ENCODE peak calls at places on chromosomes 6 and 20, in six cellular contexts. T, Z, D, N, S and H are unnamed samples.

GRCh38 chr6:127030841-127031240 is 87.6 kb upstream of the RSPO3 start:
- DNase-seq in T (no peak), Z (no peak), D (no peak), N (no peak), S (no peak), H (no peak)

GRCh38 chr6:160972111-160972510 is 19.5 kb upstream of the MAP3K4 start:
- DNase-seq in Z (no peak), N (no peak), T (no peak), S (peak; percentile 97), D (no peak), H (no peak)

GRCh38 chr6:143183735-143184134 is 123.0 kb downstream of the AIG1 start:
- DNase-seq in N (no peak), T (no peak), Z (no peak), S (no peak), D (peak; percentile 24), H (no peak)

GRCh38 chr6:114096553-114097172 is 125.7 kb upstream of the HDAC2 start:
- DNase-seq in T (no peak), Z (no peak), D (peak; percentile 56), N (peak; percentile 77), S (peak; percentile 28), H (no peak)

GRCh38 chr6:166996406-166996805 is 2.8 kb upstream of the CEP43 start:
- DNase-seq in N (no peak), T (no peak), S (peak; percentile 82), D (no peak), Z (no peak), H (no peak)

GRCh38 chr6:139050770-139051313 is 22.3 kb downstream of the ABRACL start:
- DNase-seq in S (no peak), T (no peak), D (no peak), N (no peak), Z (no peak), H (no peak)

GRCh38 chr6:28876702-28877101 is 47.1 kb downstream of the TRIM27 start:
- DNase-seq in Z (no peak), T (no peak), D (no peak), N (no peak), S (no peak), H (no peak)

GRCh38 chr20:44990425-44990824 is 24.1 kb downstream of the STK4 start:
- DNase-seq in S (no peak), T (no peak), Z (no peak), N (no peak), D (no peak), H (no peak)

GRCh38 chr6:138063726-138064125 is 43.5 kb downstream of the PERP start:
- DNase-seq in Z (no peak), D (no peak), N (no peak), T (no peak), S (no peak), H (no peak)

GRCh38 chr6:112325449-112325848 is 21.7 kb upstream of the RFPL4B start:
- DNase-seq in N (no peak), S (no peak), D (no peak), T (no peak), Z (no peak), H (peak; percentile 8)

GRCh38 chr20:52675414-52675813 is 296.7 kb upstream of the TSHZ2 start:
- DNase-seq in N (no peak), T (no peak), S (no peak), Z (no peak), D (no peak), H (no peak)

GRCh38 chr20:47126709-47127108 is 229.8 kb downstream of the ZMYND8 start:
- DNase-seq in S (peak; percentile 69), T (no peak), D (no peak), Z (no peak), N (no peak), H (no peak)

GRCh38 chr20:5078399-5078958 is 41.3 kb downstream of the PCNA start:
- DNase-seq in T (peak; percentile 93), N (no peak), D (no peak), Z (no peak), S (peak; percentile 66), H (no peak)

GRCh38 chr6:31473780-31474725 is 23.9 kb upstream of the MICB start:
- DNase-seq in N (no peak), Z (no peak), T (no peak), D (no peak), S (peak; percentile 46), H (no peak)

GRCh38 chr6:139977887-139978332 is 603.5 kb upstream of the CITED2 start:
- DNase-seq in Z (no peak), T (no peak), N (no peak), D (no peak), S (peak; percentile 72), H (no peak)

GRCh38 chr6:135281227-135281626 is 100.1 kb downstream of the MYB start:
- DNase-seq in S (no peak), D (no peak), Z (no peak), N (no peak), T (no peak), H (peak; percentile 61)

GRCh38 chr6:24357336-24358218 is at the start of gene DCDC2:
- DNase-seq in T (peak; percentile 78), Z (peak; percentile 40), N (peak; percentile 9), S (no peak), D (no peak), H (peak; percentile 94)

GRCh38 chr6:53547166-53547814 is 2.4 kb upstream of the GCLC start:
- DNase-seq in T (peak; percentile 79), D (peak; percentile 32), S (no peak), Z (no peak), N (no peak), H (no peak)

GRCh38 chr6:53544500-53545308 is at the start of gene GCLC:
- DNase-seq in D (peak; percentile 94), S (peak; percentile 95), Z (peak; percentile 96), T (peak; percentile 97), N (peak; percentile 96), H (peak; percentile 97)

GRCh38 chr6:53544050-53544499 is 826 bp downstream of the GCLC start:
- DNase-seq in T (no peak), N (no peak), Z (no peak), S (peak; percentile 27), D (no peak), H (no peak)

GRCh38 chr6:53546256-53546655 is 1.4 kb upstream of the GCLC start:
- DNase-seq in D (no peak), T (no peak), Z (no peak), S (peak; percentile 84), N (no peak), H (no peak)

GRCh38 chr6:53547815-53548496 is 3.1 kb upstream of the GCLC start:
- DNase-seq in N (peak; percentile 95), Z (peak; percentile 98), S (peak; percentile 97), T (peak; percentile 99), D (peak; percentile 95), H (peak; percentile 99)
- TF ChIP-seq CTCF in N (no peak), Z (no peak), S (peak; percentile 9), T (peak; percentile 33), D (no peak), H (no peak)

DNA sequence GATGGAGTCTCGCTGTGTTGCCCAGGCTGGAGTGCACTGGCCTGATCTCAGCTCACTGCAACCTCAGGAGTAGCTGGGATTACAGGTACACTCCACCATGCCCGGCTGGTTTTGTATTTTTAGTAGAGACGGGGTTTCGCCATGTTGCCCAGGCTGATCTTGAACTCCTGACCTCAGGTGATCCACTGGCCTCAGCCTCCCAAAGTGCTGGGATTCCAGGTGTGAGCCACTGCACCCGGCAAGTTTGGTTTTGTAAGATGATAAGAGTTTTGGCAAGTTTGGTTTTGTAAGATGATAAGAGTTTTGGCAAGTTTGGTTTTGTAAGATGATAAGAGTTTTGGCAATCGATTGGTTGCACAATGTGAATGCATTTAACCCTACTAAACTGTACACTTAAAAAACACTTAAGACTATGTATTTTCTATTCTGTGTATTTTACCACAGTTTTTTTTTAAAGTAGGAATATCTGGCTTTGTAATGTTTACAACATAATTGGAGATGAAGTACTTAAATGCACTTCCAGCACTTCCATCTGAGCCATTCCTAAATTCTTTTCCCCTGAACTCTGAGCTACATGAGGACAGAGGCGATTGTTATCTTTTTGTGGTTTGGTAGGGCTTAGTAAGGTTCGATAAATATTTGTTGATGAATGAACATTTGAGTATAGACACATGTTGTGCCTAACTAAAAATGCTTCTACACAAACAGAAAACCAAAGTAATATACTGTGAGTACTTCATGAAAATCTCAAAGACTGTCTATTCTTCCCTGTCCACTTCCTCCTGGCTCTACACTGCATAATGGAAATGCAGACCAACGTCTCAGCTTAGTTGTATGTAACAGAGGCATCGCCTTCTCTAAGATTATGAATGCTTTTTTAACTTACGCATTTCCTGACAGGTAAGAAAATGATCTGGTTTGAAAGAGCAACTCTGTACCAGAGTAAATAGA is 18.8 kb downstream of the SAMHD1 start:
- DNase-seq in D (no peak), Z (no peak), S (peak; percentile 59), N (no peak), T (peak; percentile 19), H (no peak)
- H3K4me1 ChIP-seq in D (no peaks in the 10 kb centered on the region), Z (peaks cover 7% of the 10 kb centered on the region), S (peaks cover 1% of the 10 kb centered on the region), N (peaks cover 8% of the 10 kb centered on the region), T (peaks cover 30% of the 10 kb centered on the region), H (peaks cover 18% of the 10 kb centered on the region)

DNA sequence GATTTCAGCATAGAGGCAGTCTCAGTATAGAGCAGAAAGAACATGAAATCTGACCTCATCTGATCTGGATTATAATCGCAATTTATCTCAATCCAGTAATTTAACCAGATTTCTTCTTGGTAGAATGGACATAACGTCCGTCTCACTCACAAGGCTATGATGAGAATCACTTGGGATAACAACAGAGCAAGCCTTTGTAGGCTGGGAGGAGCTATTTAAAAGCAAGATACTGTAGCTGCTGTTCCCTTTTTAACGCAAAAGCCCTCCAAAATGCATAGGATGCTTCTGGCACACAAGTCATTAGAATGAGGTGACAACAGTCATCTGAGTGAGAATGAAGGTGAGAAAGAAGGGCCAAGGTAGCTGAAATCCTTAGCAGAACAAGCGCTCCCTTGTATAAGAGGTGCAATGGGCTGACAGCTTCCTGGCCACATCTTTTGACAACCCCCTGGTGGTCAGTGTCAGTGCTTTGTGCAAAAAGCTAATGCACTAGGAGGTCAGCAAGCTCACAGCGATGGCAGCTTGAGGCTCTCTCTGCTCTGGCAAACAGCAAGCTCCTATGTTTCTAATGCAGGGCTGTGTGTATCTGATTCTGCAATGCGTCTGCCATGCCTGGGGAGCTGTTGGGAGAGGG is 16.4 kb downstream of the METTL24 start:
- DNase-seq in S (peak; percentile 32), T (no peak), D (peak; percentile 66), N (peak; percentile 70), Z (no peak), H (no peak)
- TF ChIP-seq CTCF in S (peak; percentile 39), T (peak; percentile 24), D (peak; percentile 52), N (peak; percentile 64), Z (no peak), H (no peak)

GRCh38 chr20:38275815-38276550 is 15.4 kb upstream of the KIAA1755 start:
- DNase-seq in T (no peak), D (no peak), S (peak; percentile 96), N (no peak), Z (no peak), H (peak; percentile 38)

GRCh38 chr20:38277285-38277684 is 16.8 kb upstream of the KIAA1755 start:
- DNase-seq in N (no peak), S (no peak), T (no peak), Z (no peak), D (no peak), H (no peak)

GRCh38 chr20:38278150-38278549 is 17.6 kb upstream of the KIAA1755 start:
- DNase-seq in T (no peak), S (peak; percentile 54), N (no peak), Z (no peak), D (no peak), H (no peak)

GRCh38 chr20:38278763-38279162 is 18.2 kb upstream of the KIAA1755 start:
- DNase-seq in N (no peak), T (no peak), D (no peak), S (no peak), Z (no peak), H (no peak)

DNA sequence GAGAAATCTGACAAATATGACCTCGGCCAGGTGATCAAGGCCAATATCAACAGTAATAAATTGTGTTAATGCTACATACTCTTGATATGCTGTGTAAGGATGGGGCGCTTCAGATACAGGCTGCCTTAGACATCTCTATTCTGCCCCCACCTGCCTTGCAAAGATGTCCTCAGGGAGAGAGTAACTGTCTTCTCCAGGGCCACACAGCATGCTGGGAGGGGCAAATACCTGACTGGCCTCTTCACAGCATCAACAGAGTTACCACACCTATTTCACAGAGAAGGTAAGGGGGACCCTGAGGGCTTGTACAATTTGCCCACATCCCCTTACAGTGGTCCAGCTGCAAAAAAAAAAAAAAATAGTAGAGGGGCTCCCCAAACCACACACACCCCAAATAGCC is 17.2 kb upstream of the KIAA1755 start:
- DNase-seq in Z (no peak), T (no peak), S (no peak), D (no peak), N (no peak), H (no peak)
- H3K4me1 ChIP-seq in Z (peaks cover 2% of the 10 kb centered on the region), T (no peaks in the 10 kb centered on the region), S (peaks cover 41% of the 10 kb centered on the region), D (no peaks in the 10 kb centered on the region), N (no peaks in the 10 kb centered on the region), H (no peaks in the 10 kb centered on the region)